ENCODE peak calls at places on chromosome 18, in nine cellular contexts. One of them, this sample, is unnamed.

GRCh38 chr18:11951390-11951851 is 29.9 kb upstream of the IMPA2 start:
- DNase-seq in astrocyte: no peak
- DNase-seq in NCI-H2081: no peak
- DNase-seq in GM12865: no peak
- DNase-seq in OCI-M1: peak
- DNase-seq in neural crest cell: no peak
- DNase-seq in AG09309: no peak
- DNase-seq in tibial artery: no peak
- DNase-seq in right atrium auricular region: no peak
- DNase-seq in this sample: no peak

GRCh38 chr18:49894827-49895226 is 81.5 kb upstream of the ACAA2 start:
- DNase-seq in astrocyte: no peak
- DNase-seq in NCI-H2081: no peak
- DNase-seq in GM12865: no peak
- DNase-seq in OCI-M1: no peak
- DNase-seq in neural crest cell: no peak
- DNase-seq in AG09309: no peak
- DNase-seq in tibial artery: no peak
- DNase-seq in right atrium auricular region: no peak
- DNase-seq in this sample: no peak

GRCh38 chr18:22699629-22700028 is 233.5 kb upstream of the RBBP8 start:
- DNase-seq in astrocyte: no peak
- DNase-seq in NCI-H2081: no peak
- DNase-seq in GM12865: no peak
- DNase-seq in OCI-M1: peak
- DNase-seq in neural crest cell: no peak
- DNase-seq in AG09309: no peak
- DNase-seq in tibial artery: no peak
- DNase-seq in right atrium auricular region: no peak
- DNase-seq in this sample: no peak

GRCh38 chr18:8930990-8931648 is 171.4 kb upstream of the NDUFV2 start:
- DNase-seq in astrocyte: peak
- DNase-seq in NCI-H2081: no peak
- DNase-seq in GM12865: no peak
- DNase-seq in OCI-M1: no peak
- DNase-seq in neural crest cell: no peak
- DNase-seq in AG09309: no peak
- DNase-seq in tibial artery: no peak
- DNase-seq in right atrium auricular region: no peak
- DNase-seq in this sample: no peak

GRCh38 chr18:34595673-34596072 is 114.4 kb upstream of the DTNA start:
- DNase-seq in astrocyte: peak
- DNase-seq in NCI-H2081: peak
- DNase-seq in GM12865: peak
- DNase-seq in OCI-M1: peak
- DNase-seq in neural crest cell: no peak
- DNase-seq in AG09309: no peak
- DNase-seq in tibial artery: no peak
- DNase-seq in right atrium auricular region: no peak
- DNase-seq in this sample: peak

GRCh38 chr18:76425299-76426101 is 69.5 kb downstream of the ZNF516 start:
- DNase-seq in astrocyte: peak
- DNase-seq in NCI-H2081: no peak
- DNase-seq in GM12865: no peak
- DNase-seq in OCI-M1: no peak
- DNase-seq in neural crest cell: no peak
- DNase-seq in AG09309: no peak
- DNase-seq in tibial artery: no peak
- DNase-seq in right atrium auricular region: no peak
- DNase-seq in this sample: no peak

GRCh38 chr18:49055787-49056186 is 105.0 kb upstream of the SMAD7 start:
- DNase-seq in astrocyte: peak
- DNase-seq in NCI-H2081: no peak
- DNase-seq in GM12865: peak
- DNase-seq in OCI-M1: no peak
- DNase-seq in neural crest cell: no peak
- DNase-seq in AG09309: peak
- DNase-seq in tibial artery: peak
- DNase-seq in right atrium auricular region: peak
- DNase-seq in this sample: no peak

GRCh38 chr18:31161757-31162418 is 768 bp downstream of the DSC1 start:
- DNase-seq in astrocyte: peak
- DNase-seq in NCI-H2081: no peak
- DNase-seq in GM12865: no peak
- DNase-seq in OCI-M1: no peak
- DNase-seq in neural crest cell: no peak
- DNase-seq in AG09309: no peak
- DNase-seq in tibial artery: no peak
- DNase-seq in right atrium auricular region: no peak
- DNase-seq in this sample: no peak

GRCh38 chr18:73462092-73462491 is 594.3 kb upstream of the NETO1 start:
- DNase-seq in astrocyte: peak
- DNase-seq in NCI-H2081: peak
- DNase-seq in GM12865: no peak
- DNase-seq in OCI-M1: peak
- DNase-seq in neural crest cell: no peak
- DNase-seq in AG09309: peak
- DNase-seq in tibial artery: no peak
- DNase-seq in right atrium auricular region: no peak
- DNase-seq in this sample: no peak

GRCh38 chr18:8186413-8186812 is 422.8 kb upstream of the RAB12 start:
- DNase-seq in astrocyte: no peak
- DNase-seq in NCI-H2081: no peak
- DNase-seq in GM12865: no peak
- DNase-seq in OCI-M1: no peak
- DNase-seq in neural crest cell: no peak
- DNase-seq in AG09309: no peak
- DNase-seq in tibial artery: no peak
- DNase-seq in right atrium auricular region: no peak
- DNase-seq in this sample: no peak

GRCh38 chr18:13700153-13700552 is 26.2 kb downstream of the FAM210A start:
- DNase-seq in astrocyte: no peak
- DNase-seq in NCI-H2081: no peak
- DNase-seq in GM12865: no peak
- DNase-seq in OCI-M1: no peak
- DNase-seq in neural crest cell: no peak
- DNase-seq in AG09309: no peak
- DNase-seq in tibial artery: no peak
- DNase-seq in right atrium auricular region: no peak
- DNase-seq in this sample: no peak

GRCh38 chr18:56468379-56468778 is 170.0 kb downstream of the TXNL1 start:
- DNase-seq in astrocyte: no peak
- DNase-seq in NCI-H2081: no peak
- DNase-seq in GM12865: no peak
- DNase-seq in OCI-M1: peak
- DNase-seq in neural crest cell: no peak
- DNase-seq in AG09309: no peak
- DNase-seq in tibial artery: no peak
- DNase-seq in right atrium auricular region: no peak
- DNase-seq in this sample: no peak

GRCh38 chr18:79516441-79516931 is 120.8 kb downstream of the NFATC1 start:
- DNase-seq in astrocyte: no peak
- DNase-seq in NCI-H2081: peak
- DNase-seq in GM12865: no peak
- DNase-seq in OCI-M1: no peak
- DNase-seq in neural crest cell: no peak
- DNase-seq in AG09309: no peak
- DNase-seq in tibial artery: no peak
- DNase-seq in right atrium auricular region: peak
- DNase-seq in this sample: no peak

GRCh38 chr18:2641638-2642037 is 13.9 kb upstream of the SMCHD1 start:
- DNase-seq in astrocyte: no peak
- DNase-seq in NCI-H2081: no peak
- DNase-seq in GM12865: peak
- DNase-seq in OCI-M1: peak
- DNase-seq in neural crest cell: no peak
- DNase-seq in AG09309: no peak
- DNase-seq in tibial artery: no peak
- DNase-seq in right atrium auricular region: no peak
- DNase-seq in this sample: no peak

GRCh38 chr18:48660346-48661228 is 121.8 kb downstream of the CTIF start:
- DNase-seq in astrocyte: no peak
- DNase-seq in NCI-H2081: no peak
- DNase-seq in GM12865: no peak
- DNase-seq in OCI-M1: no peak
- DNase-seq in neural crest cell: no peak
- DNase-seq in AG09309: no peak
- DNase-seq in tibial artery: no peak
- DNase-seq in right atrium auricular region: no peak
- DNase-seq in this sample: no peak

GRCh38 chr18:44973282-44973681 is 292.6 kb downstream of the SETBP1 start:
- DNase-seq in astrocyte: no peak
- DNase-seq in NCI-H2081: no peak
- DNase-seq in GM12865: peak
- DNase-seq in OCI-M1: no peak
- DNase-seq in neural crest cell: no peak
- DNase-seq in AG09309: no peak
- DNase-seq in tibial artery: no peak
- DNase-seq in right atrium auricular region: no peak
- DNase-seq in this sample: no peak

GRCh38 chr18:23977709-23978483 is 36.7 kb upstream of the TTC39C start:
- DNase-seq in astrocyte: peak
- DNase-seq in NCI-H2081: no peak
- DNase-seq in GM12865: no peak
- DNase-seq in OCI-M1: no peak
- DNase-seq in neural crest cell: no peak
- DNase-seq in AG09309: no peak
- DNase-seq in tibial artery: no peak
- DNase-seq in right atrium auricular region: no peak
- DNase-seq in this sample: no peak

GRCh38 chr18:47752796-47753645 is 177.4 kb downstream of the SMAD2 start:
- DNase-seq in astrocyte: no peak
- DNase-seq in NCI-H2081: no peak
- DNase-seq in GM12865: no peak
- DNase-seq in OCI-M1: no peak
- DNase-seq in neural crest cell: no peak
- DNase-seq in AG09309: no peak
- DNase-seq in tibial artery: no peak
- DNase-seq in right atrium auricular region: peak
- DNase-seq in this sample: no peak

GRCh38 chr18:76455015-76455676 is 39.9 kb downstream of the ZNF516 start:
- DNase-seq in astrocyte: no peak
- DNase-seq in NCI-H2081: no peak
- DNase-seq in GM12865: no peak
- DNase-seq in OCI-M1: no peak
- DNase-seq in neural crest cell: no peak
- DNase-seq in AG09309: no peak
- DNase-seq in tibial artery: no peak
- DNase-seq in right atrium auricular region: no peak
- DNase-seq in this sample: no peak

GRCh38 chr18:61528961-61529360 is 195.7 kb downstream of the CDH20 start:
- DNase-seq in astrocyte: peak
- DNase-seq in NCI-H2081: no peak
- DNase-seq in GM12865: no peak
- DNase-seq in OCI-M1: no peak
- DNase-seq in neural crest cell: no peak
- DNase-seq in AG09309: no peak
- DNase-seq in tibial artery: no peak
- DNase-seq in right atrium auricular region: no peak
- DNase-seq in this sample: no peak

GRCh38 chr18:50819027-50819726 is 639 bp downstream of the MRO start:
- DNase-seq in astrocyte: peak
- DNase-seq in NCI-H2081: peak
- DNase-seq in GM12865: no peak
- DNase-seq in OCI-M1: peak
- DNase-seq in neural crest cell: peak
- DNase-seq in AG09309: no peak
- DNase-seq in tibial artery: peak
- DNase-seq in right atrium auricular region: no peak
- DNase-seq in this sample: no peak

GRCh38 chr18:70468861-70469570 is 180.2 kb downstream of the SOCS6 start:
- DNase-seq in astrocyte: no peak
- DNase-seq in NCI-H2081: no peak
- DNase-seq in GM12865: no peak
- DNase-seq in OCI-M1: no peak
- DNase-seq in neural crest cell: no peak
- DNase-seq in AG09309: no peak
- DNase-seq in tibial artery: no peak
- DNase-seq in right atrium auricular region: no peak
- DNase-seq in this sample: no peak

This sample was measured in iPS DF 6.9.